ENCODE peak calls at places on chromosomes 7 and 10, in four cellular contexts. B is body of pancreas, O is fibroblast of lung, R is bronchial epithelial cell. X is an unnamed sample.

GRCh38 chr7:156780724-156781455 is 112.1 kb downstream of the LMBR1 start:
- DNase-seq in B (no peak), O (no peak), R (no peak), X (no peak)

GRCh38 chr10:124459395-124459794 is 2.2 kb upstream of the LHPP start:
- DNase-seq in B (no peak), O (no peak), R (no peak), X (no peak)

GRCh38 chr10:74150151-74151056 is at the start of gene AP3M1:
- DNase-seq in B (peak), O (no peak), R (no peak), X (peak)

GRCh38 chr10:5402798-5403197 is 1.8 kb downstream of the TUBAL3 start:
- DNase-seq in B (no peak), O (no peak), R (no peak), X (peak)

GRCh38 chr10:104327745-104328635 is 10.3 kb downstream of the ITPRIP start:
- DNase-seq in B (peak), O (peak), R (peak), X (no peak)

GRCh38 chr7:116736927-116737715 is 65.1 kb downstream of the MET start:
- DNase-seq in B (no peak), O (peak), R (peak), X (no peak)

GRCh38 chr7:158973440-158973839 is 117.1 kb downstream of the DYNC2I1 start:
- DNase-seq in B (peak), O (no peak), R (no peak), X (peak)

GRCh38 chr10:17075510-17075909 is 54.1 kb downstream of the CUBN start:
- DNase-seq in B (peak), O (peak), R (peak), X (no peak)

GRCh38 chr10:103397191-103397825 is 882 bp downstream of the PDCD11 start:
- DNase-seq in B (peak), O (no peak), R (peak), X (no peak)

GRCh38 chr7:35384761-35385700 is 131.1 kb upstream of the TBX20 start:
- DNase-seq in B (no peak), O (no peak), R (no peak), X (no peak)

GRCh38 chr10:3124412-3125175 is 48.0 kb downstream of the PITRM1 start:
- DNase-seq in B (no peak), O (no peak), R (no peak), X (no peak)

GRCh38 chr7:129225206-129225930 is 538 bp downstream of the AHCYL2 start:
- DNase-seq in B (peak), O (peak), R (peak), X (peak)

GRCh38 chr10:63466168-63466935 is 575 bp upstream of the JMJD1C start:
- DNase-seq in B (peak), O (peak), R (peak), X (peak)

GRCh38 chr7:36747969-36748574 is 23.8 kb upstream of the AOAH start:
- DNase-seq in B (no peak), O (peak), R (no peak), X (no peak)

DNA sequence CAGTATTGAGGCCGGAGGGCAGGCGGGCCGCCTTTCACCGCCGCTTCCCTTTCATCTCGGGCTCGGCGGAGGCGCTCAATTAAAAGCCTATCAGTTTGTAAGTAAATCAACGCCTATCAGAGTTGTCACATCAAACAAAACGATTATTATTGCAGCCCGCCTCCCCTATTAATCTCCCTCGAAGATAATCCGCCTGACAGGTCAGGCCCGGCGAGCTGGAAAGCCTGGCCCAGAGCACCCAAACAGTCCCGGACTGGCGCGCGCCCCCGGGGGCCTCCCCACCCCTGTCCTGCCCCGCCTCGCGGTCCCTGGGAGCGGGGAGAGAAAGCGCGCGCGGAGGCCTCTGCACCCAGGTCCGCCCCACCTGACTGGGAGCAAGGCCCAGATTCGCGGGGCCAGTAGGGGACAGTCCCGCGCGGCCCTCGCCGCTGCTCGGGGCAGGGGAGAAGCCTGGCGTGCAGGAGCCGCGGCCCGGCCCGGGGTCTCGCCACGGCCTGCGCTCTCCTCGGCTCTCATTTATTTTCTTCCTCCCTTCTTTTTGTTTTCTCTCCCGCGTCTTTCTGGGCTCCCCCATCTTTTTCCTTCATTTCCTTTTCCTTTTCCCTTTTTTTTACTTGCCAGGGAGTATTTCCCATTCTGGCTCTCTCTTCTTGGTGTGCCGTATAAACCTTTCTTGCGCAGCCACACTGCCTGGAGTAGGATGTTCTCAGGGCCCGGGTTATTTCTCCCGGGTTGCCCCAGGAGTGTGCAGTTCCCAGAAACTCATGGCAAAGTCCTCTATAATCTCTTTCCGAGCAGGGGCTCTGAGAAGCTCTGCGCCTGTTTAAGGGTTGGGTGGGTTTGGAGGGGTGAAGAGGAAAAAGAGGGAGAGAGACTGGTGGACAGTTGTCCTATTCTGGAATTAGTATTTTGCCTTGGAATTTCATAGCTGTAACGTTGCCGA is 3.9 kb upstream of the ZNF503 start:
- DNase-seq in B (peak), O (peak), R (no peak), X (peak)
- H3K4me3 ChIP-seq in B (no peak), O (no peak), R (peak), X (no peak)

GRCh38 chr7:133480868-133481267 is 228.0 kb downstream of the EXOC4 start:
- DNase-seq in B (no peak), O (no peak), R (no peak), X (no peak)

GRCh38 chr7:133477786-133478185 is 224.9 kb downstream of the EXOC4 start:
- DNase-seq in B (no peak), O (no peak), R (no peak), X (no peak)

GRCh38 chr7:133478591-133479135 is 225.8 kb downstream of the EXOC4 start:
- DNase-seq in B (no peak), O (no peak), R (no peak), X (no peak)

GRCh38 chr7:133479456-133480097 is 226.7 kb downstream of the EXOC4 start:
- DNase-seq in B (no peak), O (no peak), R (no peak), X (no peak)

GRCh38 chr7:133475655-133476054 is 222.8 kb downstream of the EXOC4 start:
- DNase-seq in B (no peak), O (no peak), R (no peak), X (no peak)
- H3K4me3 ChIP-seq in B (no peak), O (no peak), R (no peak), X (no peak)

GRCh38 chr10:52679117-52679516 is 93.5 kb downstream of the MBL2 start:
- DNase-seq in B (no peak), O (no peak), R (no peak), X (no peak)
- H3K4me3 ChIP-seq in B (no peak), O (no peak), R (no peak), X (no peak)

GRCh38 chr10:61643316-61643751 is 19.4 kb upstream of the CABCOCO1 start:
- DNase-seq in B (no peak), O (peak), R (peak), X (no peak)
- H3K4me3 ChIP-seq in B (no peak), O (no peak), R (no peak), X (no peak)

DNA sequence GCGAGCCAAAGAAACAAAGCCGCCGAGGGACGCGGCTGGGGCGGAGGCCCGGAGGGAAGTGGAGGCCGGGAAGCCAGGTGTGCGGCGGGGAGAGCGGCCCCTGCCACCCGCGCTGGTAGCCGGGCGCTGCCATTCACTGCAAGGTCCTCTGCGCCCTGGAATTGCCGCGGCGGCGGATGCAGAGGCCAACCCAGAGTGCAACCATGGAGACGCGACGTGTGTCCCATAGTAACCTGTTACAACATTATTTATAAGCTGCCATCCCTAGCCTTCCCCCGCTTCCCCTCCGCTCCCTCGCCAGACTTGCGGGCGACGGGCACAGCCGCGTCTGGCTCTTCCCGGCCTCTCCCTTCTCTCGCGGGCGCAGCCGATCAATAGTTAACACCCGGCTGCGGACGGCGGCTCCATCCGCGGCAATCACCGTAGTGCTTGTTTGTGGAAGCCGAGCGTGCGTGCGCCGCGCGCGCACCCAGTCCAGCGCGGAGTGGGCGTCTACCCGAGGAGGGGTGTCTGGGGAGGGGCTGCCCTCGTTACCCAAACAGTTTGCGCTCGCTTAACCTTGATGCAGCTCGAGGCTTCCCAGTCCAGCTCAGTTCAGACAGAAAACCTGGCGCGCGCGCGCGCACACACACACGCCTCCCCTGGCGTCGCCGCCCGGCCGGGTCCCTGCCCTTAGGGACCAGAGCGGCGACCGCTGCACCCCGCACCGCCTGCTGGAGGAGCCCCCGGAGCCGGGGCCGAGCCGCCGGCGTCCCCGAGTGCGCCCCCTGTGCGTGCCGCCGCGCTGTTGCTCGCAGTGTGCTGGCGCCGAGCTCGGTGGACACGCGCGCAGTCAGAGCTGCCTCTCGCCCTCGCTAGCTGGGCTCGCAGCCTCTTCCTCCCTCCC is 165.4 kb upstream of the DPP6 start:
- DNase-seq in B (peak), O (no peak), R (no peak), X (no peak)
- H3K4me3 ChIP-seq in B (no peak), O (no peak), R (no peak), X (peak)

DNA sequence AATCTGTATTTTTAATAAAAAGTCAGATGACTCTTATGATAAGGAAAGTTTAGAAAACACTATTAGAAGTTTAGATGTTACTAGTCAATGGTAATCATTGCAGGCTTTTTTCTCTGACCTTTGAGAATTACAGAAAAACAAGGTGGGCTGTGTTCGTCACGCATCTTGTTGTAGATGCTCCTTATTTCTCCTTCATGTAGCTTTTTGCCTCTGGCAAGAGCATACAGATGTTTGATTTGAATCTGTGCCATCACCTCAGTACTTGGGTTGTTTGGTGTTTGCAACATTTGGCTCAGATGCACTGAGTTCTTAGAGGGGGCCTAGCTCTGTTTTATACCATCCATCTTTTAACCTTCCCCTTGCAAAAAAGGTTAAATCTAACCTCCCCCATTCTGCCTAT is 11.5 kb downstream of the TAS2R16 start:
- DNase-seq in B (no peak), O (no peak), R (no peak), X (no peak)
- H3K4me3 ChIP-seq in B (no peak), O (no peak), R (no peak), X (no peak)

GRCh38 chr10:123149568-123150228 is 1.8 kb downstream of the HMX2 start:
- DNase-seq in B (no peak), O (peak), R (no peak), X (no peak)
- H3K4me3 ChIP-seq in B (no peak), O (peak), R (peak), X (peak)

GRCh38 chr7:23373151-23374004 is 74.2 kb downstream of the MALSU1 start:
- DNase-seq in B (no peak), O (peak), R (peak), X (no peak)
- H3K4me3 ChIP-seq in B (no peak), O (no peak), R (no peak), X (no peak)

DNA sequence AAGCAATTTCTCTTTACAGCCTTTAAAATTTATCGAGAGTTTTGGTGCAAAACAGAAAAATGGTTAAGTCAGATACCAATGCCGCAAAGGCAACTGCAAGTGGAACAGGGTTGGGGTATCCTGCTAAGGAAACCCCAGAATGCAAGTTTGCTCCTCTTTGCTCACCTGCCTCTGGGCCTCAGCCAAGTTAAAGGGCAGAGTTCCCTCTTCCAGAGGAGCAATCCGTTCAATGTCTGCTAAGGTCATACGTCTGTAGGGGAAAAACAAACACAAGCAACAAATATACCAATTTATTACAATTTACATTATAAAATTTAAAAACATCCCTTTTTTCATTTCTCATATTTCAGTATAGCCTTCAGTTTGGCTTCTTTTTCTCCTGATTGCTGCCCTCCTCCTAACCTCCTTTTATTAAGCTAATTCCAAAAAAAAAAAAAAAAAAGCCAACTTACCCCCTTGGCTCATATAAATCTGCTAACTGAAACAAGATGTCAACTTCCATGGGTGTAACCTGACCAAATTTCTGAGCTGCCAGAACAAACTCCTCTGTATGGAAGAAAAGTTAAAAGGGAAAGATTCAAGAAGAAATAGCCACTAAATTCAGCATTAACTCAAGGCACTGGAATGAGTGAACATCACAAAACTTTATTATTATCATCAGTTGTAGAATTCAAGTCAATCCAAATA is 132.6 kb downstream of the SLC25A13 start:
- DNase-seq in B (no peak), O (no peak), R (no peak), X (peak)
- H3K4me3 ChIP-seq in B (no peak), O (peak), R (no peak), X (no peak)